ENCODE peak calls at places on chromosome 1, in eight cellular contexts. O is adipocyte, S is hepatocyte, V is PC-3, G is AG04450, Z is mesenchymal stem cell, A is suprapubic skin, P is left ventricle myocardium inferior. Q is an unnamed sample. For H3K9me3, the result is how much of the 10 kb centered on the place peaks cover.

GRCh38 chr1:200981278-200981677 is 42.2 kb downstream of the KIF21B start:
- DNase-seq in O (no peak), S (no peak), V (no peak), G (no peak), Z (no peak), A (no peak), P (no peak), Q (no peak)

GRCh38 chr1:175520186-175520585 is 223.2 kb downstream of the TNR start:
- DNase-seq in O (no peak), S (no peak), V (peak), G (no peak), Z (no peak), A (no peak), P (peak), Q (no peak)

GRCh38 chr1:156804572-156805243 is 11.9 kb downstream of the SH2D2A start:
- DNase-seq in O (peak), S (no peak), V (no peak), G (no peak), Z (peak), A (no peak), P (no peak), Q (no peak)

GRCh38 chr1:6358144-6358624 is 35.4 kb downstream of the ACOT7 start:
- DNase-seq in O (no peak), S (peak), V (no peak), G (no peak), Z (peak), A (no peak), P (no peak), Q (no peak)

GRCh38 chr1:159949123-159949522 is 3.7 kb upstream of the IGSF9 start:
- DNase-seq in O (no peak), S (no peak), V (no peak), G (no peak), Z (no peak), A (no peak), P (no peak), Q (no peak)

GRCh38 chr1:7853341-7854026 is 619 bp upstream of the UTS2 start:
- DNase-seq in O (no peak), S (no peak), V (no peak), G (no peak), Z (no peak), A (no peak), P (no peak), Q (no peak)

GRCh38 chr1:184935919-184936798 is 38.1 kb downstream of the NIBAN1 start:
- DNase-seq in O (no peak), S (no peak), V (no peak), G (no peak), Z (no peak), A (no peak), P (no peak), Q (no peak)

GRCh38 chr1:229221106-229222019 is 49.5 kb upstream of the RAB4A start:
- DNase-seq in O (peak), S (peak), V (peak), G (no peak), Z (peak), A (no peak), P (no peak), Q (no peak)

GRCh38 chr1:72284084-72284397 is 1.7 kb upstream of the NEGR1 start:
- DNase-seq in O (no peak), S (no peak), V (no peak), G (no peak), Z (no peak), A (no peak), P (no peak), Q (no peak)

GRCh38 chr1:207993477-207994445 is 82.8 kb upstream of the CD34 start:
- DNase-seq in O (peak), S (no peak), V (peak), G (no peak), Z (peak), A (no peak), P (no peak), Q (no peak)

GRCh38 chr1:5508669-5509330 is 483.4 kb downstream of the NPHP4 start:
- DNase-seq in O (no peak), S (no peak), V (no peak), G (no peak), Z (no peak), A (peak), P (no peak), Q (no peak)

GRCh38 chr1:198258491-198258890 is 101.7 kb downstream of the NEK7 start:
- DNase-seq in O (peak), S (no peak), V (peak), G (no peak), Z (peak), A (no peak), P (no peak), Q (no peak)

GRCh38 chr1:10621906-10622305 is 147.2 kb downstream of the PEX14 start:
- DNase-seq in O (no peak), S (no peak), V (no peak), G (no peak), Z (no peak), A (peak), P (no peak), Q (no peak)

GRCh38 chr1:162663589-162664030 is 31.3 kb downstream of the DDR2 start:
- DNase-seq in O (peak), S (peak), V (peak), G (no peak), Z (peak), A (peak), P (no peak), Q (no peak)

GRCh38 chr1:248756636-248757035 is 1.1 kb upstream of the LYPD8 start:
- DNase-seq in O (no peak), S (no peak), V (no peak), G (no peak), Z (no peak), A (no peak), P (no peak), Q (no peak)

GRCh38 chr1:248758352-248758751 is 2.8 kb upstream of the LYPD8 start:
- DNase-seq in O (no peak), S (no peak), V (no peak), G (no peak), Z (no peak), A (no peak), P (no peak), Q (no peak)

GRCh38 chr1:248757784-248758195 is 2.2 kb upstream of the LYPD8 start:
- DNase-seq in O (no peak), S (no peak), V (no peak), G (no peak), Z (no peak), A (no peak), P (no peak), Q (no peak)

GRCh38 chr1:248756151-248756550 is 592 bp upstream of the LYPD8 start:
- DNase-seq in O (no peak), S (no peak), V (no peak), G (no peak), Z (no peak), A (no peak), P (no peak), Q (no peak)

DNA sequence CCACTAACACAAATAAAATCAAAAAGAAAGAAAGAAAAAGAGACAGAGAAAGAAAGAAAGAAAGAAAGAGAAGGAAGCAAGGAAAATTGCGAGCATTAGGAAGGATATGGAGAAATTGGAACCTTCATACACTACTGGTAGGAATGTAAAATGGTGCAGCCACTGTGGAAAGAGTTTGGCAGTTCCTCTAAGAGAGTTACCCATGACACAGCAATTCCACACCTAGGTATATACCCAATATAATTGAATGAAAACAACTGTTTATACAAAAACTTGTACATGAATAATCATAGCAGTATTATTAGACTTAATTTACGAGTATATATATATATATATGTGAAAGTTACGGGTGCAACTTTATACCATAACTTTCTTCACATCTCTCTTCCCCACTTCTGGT is 4.1 kb upstream of the LYPD8 start:
- DNase-seq in O (no peak), S (no peak), V (no peak), G (no peak), Z (no peak), A (no peak), P (no peak), Q (no peak)
- H3K9me3 ChIP-seq in O (under half), S (under half), V (under half), G (under half), Z (under half), A (under half), P (under half), Q (under half)

GRCh38 chr1:147062951-147063350 is 109.3 kb downstream of the PRKAB2 start:
- DNase-seq in O (peak), S (no peak), V (no peak), G (no peak), Z (no peak), A (no peak), P (no peak), Q (no peak)
- H3K9me3 ChIP-seq in O (under half), S (under half), V (under half), G (under half), Z (under half), A (under half), P (under half), Q (under half)

GRCh38 chr1:42506576-42506975 is 43.5 kb downstream of the CCDC30 start:
- DNase-seq in O (no peak), S (no peak), V (no peak), G (no peak), Z (no peak), A (no peak), P (no peak), Q (no peak)

DNA sequence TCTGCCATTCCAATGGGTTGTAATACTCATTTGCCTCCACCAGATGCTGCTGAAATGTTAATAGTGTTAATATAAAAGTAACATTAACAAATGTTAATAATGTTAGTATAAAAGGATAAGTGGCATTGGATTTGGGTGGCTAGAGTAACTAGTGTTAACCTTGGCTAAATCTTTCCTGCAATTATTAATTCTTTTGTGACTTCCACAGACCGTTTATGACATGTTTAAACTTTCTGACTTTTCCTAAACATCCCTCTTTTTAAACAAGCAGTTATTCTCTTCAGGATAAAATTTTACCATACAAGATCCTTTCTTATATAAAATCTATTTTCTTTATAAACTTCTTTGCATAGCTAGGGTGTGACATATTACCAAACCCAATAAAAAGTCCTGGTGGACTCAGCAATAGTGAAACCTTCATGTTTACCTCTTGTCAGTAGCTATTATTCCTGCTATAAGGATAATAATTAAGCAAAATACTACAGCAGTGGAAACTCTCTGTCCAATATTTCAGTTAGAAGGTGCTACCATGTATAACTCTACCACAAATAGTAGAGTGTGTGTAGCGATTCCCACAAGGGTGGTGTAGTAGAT is 41.5 kb downstream of the CCDC30 start:
- DNase-seq in O (no peak), S (no peak), V (peak), G (no peak), Z (no peak), A (no peak), P (no peak), Q (no peak)
- H3K9me3 ChIP-seq in O (under half), S (under half), V (under half), G (under half), Z (half or more), A (under half), P (half or more), Q (under half)

DNA sequence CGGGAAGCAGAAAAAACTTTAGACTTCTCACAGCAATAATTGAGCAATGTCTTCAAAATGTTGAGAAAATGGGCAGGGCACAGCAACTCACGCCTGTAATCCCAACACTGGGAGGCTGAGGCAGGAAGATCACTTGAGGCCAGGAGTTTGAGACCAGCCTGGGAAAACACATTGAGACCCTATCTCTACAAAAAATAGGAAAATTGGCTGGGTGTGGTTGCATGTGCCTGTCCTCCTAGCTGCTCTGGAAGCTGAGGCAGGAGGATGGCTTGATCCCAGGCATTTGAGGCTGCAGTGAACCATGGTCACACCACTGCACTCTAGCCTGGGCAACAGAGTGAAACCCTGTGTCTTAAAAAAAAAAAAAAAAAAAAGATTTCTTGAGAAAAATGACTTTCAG is 7.8 kb upstream of the ZFP69 start:
- DNase-seq in O (no peak), S (no peak), V (no peak), G (no peak), Z (no peak), A (no peak), P (no peak), Q (no peak)
- H3K9me3 ChIP-seq in O (half or more), S (under half), V (half or more), G (under half), Z (half or more), A (under half), P (half or more), Q (under half)

GRCh38 chr1:246987083-246987690 is 20.7 kb downstream of the ZNF695 start:
- DNase-seq in O (no peak), S (no peak), V (peak), G (no peak), Z (peak), A (no peak), P (no peak), Q (no peak)
- H3K9me3 ChIP-seq in O (half or more), S (under half), V (half or more), G (under half), Z (half or more), A (half or more), P (half or more), Q (under half)

Q was measured in T-helper 17 cell.